ENCODE peak calls at places on chromosomes 6 and 20, in four cellular contexts. One of them, this sample, is unnamed.

GRCh38 chr6:166244353-166245045 is 63.7 kb downstream of the PRR18 start:
- DNase-seq in lower lobe of right lung: no peak
- DNase-seq in neural crest cell: no peak
- DNase-seq in upper lobe of left lung: no peak
- DNase-seq in this sample: no peak

GRCh38 chr6:47736083-47736700 is 37.8 kb downstream of the ADGRF4 start:
- DNase-seq in lower lobe of right lung: no peak
- DNase-seq in neural crest cell: no peak
- DNase-seq in upper lobe of left lung: no peak
- DNase-seq in this sample: no peak

GRCh38 chr6:89268776-89269175 is 46.3 kb downstream of the GABRR2 start:
- DNase-seq in lower lobe of right lung: no peak
- DNase-seq in neural crest cell: no peak
- DNase-seq in upper lobe of left lung: no peak
- DNase-seq in this sample: no peak

GRCh38 chr20:50110141-50111047 is 2.6 kb downstream of the UBE2V1 start:
- DNase-seq in lower lobe of right lung: no peak
- DNase-seq in neural crest cell: no peak
- DNase-seq in upper lobe of left lung: peak
- DNase-seq in this sample: no peak

GRCh38 chr6:137165375-137166246 is 7.8 kb downstream of the IL22RA2 start:
- DNase-seq in lower lobe of right lung: no peak
- DNase-seq in neural crest cell: no peak
- DNase-seq in upper lobe of left lung: no peak
- DNase-seq in this sample: no peak

GRCh38 chr6:165664553-165665383 is 1.7 kb upstream of the PDE10A start:
- DNase-seq in lower lobe of right lung: no peak
- DNase-seq in neural crest cell: no peak
- DNase-seq in upper lobe of left lung: no peak
- DNase-seq in this sample: no peak

GRCh38 chr6:136641166-136641565 is 90.9 kb upstream of the MAP7 start:
- DNase-seq in lower lobe of right lung: no peak
- DNase-seq in neural crest cell: no peak
- DNase-seq in upper lobe of left lung: no peak
- DNase-seq in this sample: no peak

GRCh38 chr6:121951918-121952379 is 447.5 kb upstream of the HSF2 start:
- DNase-seq in lower lobe of right lung: no peak
- DNase-seq in neural crest cell: no peak
- DNase-seq in upper lobe of left lung: no peak
- DNase-seq in this sample: no peak

GRCh38 chr20:4119854-4120209 is 104.5 kb upstream of the RNF24 start:
- DNase-seq in lower lobe of right lung: no peak
- DNase-seq in neural crest cell: no peak
- DNase-seq in upper lobe of left lung: no peak
- DNase-seq in this sample: no peak

GRCh38 chr20:58752565-58752964 is 60.0 kb downstream of the NPEPL1 start:
- DNase-seq in lower lobe of right lung: no peak
- DNase-seq in neural crest cell: no peak
- DNase-seq in upper lobe of left lung: no peak
- DNase-seq in this sample: no peak

GRCh38 chr6:138692978-138693909 is 80.3 kb upstream of the CCDC28A start:
- DNase-seq in lower lobe of right lung: peak
- DNase-seq in neural crest cell: peak
- DNase-seq in upper lobe of left lung: peak
- DNase-seq in this sample: peak

GRCh38 chr6:63644668-63645326 is 9.2 kb downstream of the PHF3 start:
- DNase-seq in lower lobe of right lung: no peak
- DNase-seq in neural crest cell: no peak
- DNase-seq in upper lobe of left lung: peak
- DNase-seq in this sample: no peak

GRCh38 chr20:12597491-12597890 is 411.3 kb upstream of the SPTLC3 start:
- DNase-seq in lower lobe of right lung: no peak
- DNase-seq in neural crest cell: no peak
- DNase-seq in upper lobe of left lung: no peak
- DNase-seq in this sample: no peak

GRCh38 chr20:44097521-44098255 is 89.3 kb downstream of the JPH2 start:
- DNase-seq in lower lobe of right lung: no peak
- DNase-seq in neural crest cell: no peak
- DNase-seq in upper lobe of left lung: no peak
- DNase-seq in this sample: no peak

GRCh38 chr6:135576055-135576454 is 78.5 kb upstream of the AHI1 start:
- DNase-seq in lower lobe of right lung: no peak
- DNase-seq in neural crest cell: no peak
- DNase-seq in upper lobe of left lung: no peak
- DNase-seq in this sample: no peak

GRCh38 chr20:44704551-44704971 is 10.6 kb upstream of the CCN5 start:
- DNase-seq in lower lobe of right lung: no peak
- DNase-seq in neural crest cell: no peak
- DNase-seq in upper lobe of left lung: no peak
- DNase-seq in this sample: no peak

GRCh38 chr20:60236613-60237012 is 278.4 kb downstream of the CDH26 start:
- DNase-seq in lower lobe of right lung: no peak
- DNase-seq in neural crest cell: no peak
- DNase-seq in upper lobe of left lung: no peak
- DNase-seq in this sample: no peak

GRCh38 chr6:41326092-41326491 is 9.3 kb upstream of the NCR2 start:
- DNase-seq in lower lobe of right lung: no peak
- DNase-seq in neural crest cell: no peak
- DNase-seq in upper lobe of left lung: no peak
- DNase-seq in this sample: no peak

GRCh38 chr6:142702501-142703460 is 242.2 kb downstream of the HIVEP2 start:
- DNase-seq in lower lobe of right lung: peak
- DNase-seq in neural crest cell: no peak
- DNase-seq in upper lobe of left lung: peak
- DNase-seq in this sample: no peak

GRCh38 chr6:32558426-32559057 is 28.5 kb upstream of the HLA-DRB5 start:
- DNase-seq in lower lobe of right lung: no peak
- DNase-seq in neural crest cell: no peak
- DNase-seq in upper lobe of left lung: no peak
- DNase-seq in this sample: no peak

GRCh38 chr6:43806041-43806757 is 36.2 kb downstream of the VEGFA start:
- DNase-seq in lower lobe of right lung: no peak
- DNase-seq in neural crest cell: no peak
- DNase-seq in upper lobe of left lung: peak
- DNase-seq in this sample: no peak

GRCh38 chr6:44676826-44677433 is 289.4 kb downstream of the CDC5L start:
- DNase-seq in lower lobe of right lung: no peak
- DNase-seq in neural crest cell: no peak
- DNase-seq in upper lobe of left lung: no peak
- DNase-seq in this sample: no peak

GRCh38 chr20:16580127-16580526 is 6.9 kb upstream of the KIF16B start:
- DNase-seq in lower lobe of right lung: no peak
- DNase-seq in neural crest cell: no peak
- DNase-seq in upper lobe of left lung: no peak
- DNase-seq in this sample: no peak

GRCh38 chr6:81265106-81265505 is 487.4 kb downstream of the TENT5A start:
- DNase-seq in lower lobe of right lung: no peak
- DNase-seq in neural crest cell: no peak
- DNase-seq in upper lobe of left lung: no peak
- DNase-seq in this sample: no peak

GRCh38 chr6:119096683-119097310 is 18.3 kb upstream of the FAM184A start:
- DNase-seq in lower lobe of right lung: no peak
- DNase-seq in neural crest cell: no peak
- DNase-seq in upper lobe of left lung: peak
- DNase-seq in this sample: no peak

GRCh38 chr6:161068296-161068695 is 76.7 kb downstream of the MAP3K4 start:
- DNase-seq in lower lobe of right lung: no peak
- DNase-seq in neural crest cell: no peak
- DNase-seq in upper lobe of left lung: no peak
- DNase-seq in this sample: no peak

GRCh38 chr20:18545566-18545965 is 21.7 kb upstream of the SMIM26 start:
- DNase-seq in lower lobe of right lung: no peak
- DNase-seq in neural crest cell: no peak
- DNase-seq in upper lobe of left lung: no peak
- DNase-seq in this sample: no peak

GRCh38 chr20:53642196-53643030 is 48.8 kb upstream of the ZNF217 start:
- DNase-seq in lower lobe of right lung: no peak
- DNase-seq in neural crest cell: no peak
- DNase-seq in upper lobe of left lung: peak
- DNase-seq in this sample: no peak

GRCh38 chr6:159919011-159919511 is 28.3 kb downstream of the MAS1 start:
- DNase-seq in lower lobe of right lung: no peak
- DNase-seq in neural crest cell: no peak
- DNase-seq in upper lobe of left lung: no peak
- DNase-seq in this sample: no peak

GRCh38 chr6:10033223-10033829 is 381.5 kb downstream of the TFAP2A start:
- DNase-seq in lower lobe of right lung: no peak
- DNase-seq in neural crest cell: no peak
- DNase-seq in upper lobe of left lung: no peak
- DNase-seq in this sample: no peak

GRCh38 chr20:64055893-64056638 is 6.6 kb upstream of the SOX18 start:
- DNase-seq in lower lobe of right lung: peak
- DNase-seq in neural crest cell: no peak
- DNase-seq in upper lobe of left lung: peak
- DNase-seq in this sample: no peak

GRCh38 chr20:64052987-64053840 is 3.8 kb upstream of the SOX18 start:
- DNase-seq in lower lobe of right lung: no peak
- DNase-seq in neural crest cell: no peak
- DNase-seq in upper lobe of left lung: no peak
- DNase-seq in this sample: no peak

GRCh38 chr20:64052326-64052722 is 2.9 kb upstream of the SOX18 start:
- DNase-seq in lower lobe of right lung: no peak
- DNase-seq in neural crest cell: no peak
- DNase-seq in upper lobe of left lung: no peak
- DNase-seq in this sample: no peak

GRCh38 chr20:64055396-64055892 is 6.0 kb upstream of the SOX18 start:
- DNase-seq in lower lobe of right lung: no peak
- DNase-seq in neural crest cell: no peak
- DNase-seq in upper lobe of left lung: no peak
- DNase-seq in this sample: no peak

DNA sequence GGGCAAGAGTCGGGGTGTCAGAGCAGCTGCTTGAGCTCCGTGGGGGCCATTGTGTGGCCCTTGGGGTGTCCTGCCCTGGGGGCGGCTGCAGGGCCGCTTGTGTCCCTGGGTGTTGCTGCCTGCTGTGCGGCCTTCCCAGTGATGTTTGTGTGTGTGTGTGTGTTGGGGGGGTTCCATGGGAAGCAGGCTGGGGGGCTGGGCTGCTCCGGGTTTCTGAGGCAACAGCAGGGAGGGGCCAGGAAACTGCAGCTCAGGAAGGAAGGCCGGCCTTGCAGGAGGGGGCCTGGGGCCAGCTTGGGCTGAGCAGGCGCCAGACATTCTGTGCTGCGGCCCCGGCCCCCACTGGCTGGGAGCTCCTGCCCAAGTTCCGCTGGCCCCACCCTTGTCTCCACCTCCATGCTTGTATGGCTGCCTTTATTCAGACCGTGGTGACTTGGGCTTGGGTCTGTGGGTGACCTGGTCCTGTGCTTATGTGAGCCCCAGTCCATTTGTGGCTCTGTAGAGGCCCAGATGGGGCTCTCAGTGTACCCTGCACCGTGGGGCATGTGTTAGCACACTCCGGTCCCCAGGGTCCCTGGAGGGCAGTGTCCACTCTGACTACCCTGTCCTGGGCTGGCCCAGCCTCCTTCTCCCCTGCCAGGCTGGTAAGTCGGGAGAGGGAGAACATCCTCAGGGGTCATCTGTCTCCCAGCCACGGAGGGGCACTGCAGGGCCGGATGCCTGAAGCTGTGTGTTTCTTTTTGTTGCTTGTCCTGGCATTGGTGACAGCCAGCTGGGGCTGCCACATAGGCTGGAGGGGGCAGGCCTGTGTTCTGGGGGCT is 4.6 kb upstream of the SOX18 start:
- DNase-seq in lower lobe of right lung: peak
- DNase-seq in neural crest cell: no peak
- DNase-seq in upper lobe of left lung: peak
- DNase-seq in this sample: no peak
- TF ChIP-seq CTCF in lower lobe of right lung: peak
- TF ChIP-seq CTCF in neural crest cell: no peak
- TF ChIP-seq CTCF in upper lobe of left lung: no peak
- TF ChIP-seq CTCF in this sample: peak

GRCh38 chr6:3848925-3849605 is at the start of gene FAM50B:
- DNase-seq in lower lobe of right lung: peak
- DNase-seq in neural crest cell: peak
- DNase-seq in upper lobe of left lung: peak
- DNase-seq in this sample: peak
- TF ChIP-seq CTCF in lower lobe of right lung: peak
- TF ChIP-seq CTCF in neural crest cell: peak
- TF ChIP-seq CTCF in upper lobe of left lung: peak
- TF ChIP-seq CTCF in this sample: peak

GRCh38 chr6:19210849-19211590 is 626.1 kb upstream of the ID4 start:
- DNase-seq in lower lobe of right lung: no peak
- DNase-seq in neural crest cell: peak
- DNase-seq in upper lobe of left lung: no peak
- DNase-seq in this sample: no peak
- TF ChIP-seq CTCF in lower lobe of right lung: no peak
- TF ChIP-seq CTCF in neural crest cell: peak
- TF ChIP-seq CTCF in upper lobe of left lung: no peak
- TF ChIP-seq CTCF in this sample: peak

DNA sequence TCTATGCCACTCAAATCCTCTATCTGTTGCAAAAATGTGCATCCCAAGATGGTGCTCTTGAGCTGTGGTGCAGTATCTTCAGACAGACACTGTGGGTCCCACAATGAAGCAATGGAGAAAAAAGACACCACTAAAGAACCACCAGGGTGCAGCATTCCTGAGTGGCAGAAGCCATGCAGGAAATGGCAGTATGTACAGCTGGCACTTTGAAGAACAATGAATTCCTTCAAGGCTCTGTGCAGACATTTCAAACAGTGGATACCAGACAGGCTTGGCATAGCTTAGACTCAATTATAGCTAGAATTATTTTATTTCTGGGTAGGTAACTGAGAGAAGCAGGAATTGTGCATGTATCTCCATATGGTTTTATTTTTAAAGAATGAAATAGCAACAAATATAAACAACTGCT is 24.0 kb upstream of the HDAC2 start:
- DNase-seq in lower lobe of right lung: no peak
- DNase-seq in neural crest cell: peak
- DNase-seq in upper lobe of left lung: peak
- DNase-seq in this sample: no peak
- TF ChIP-seq CTCF in lower lobe of right lung: peak
- TF ChIP-seq CTCF in neural crest cell: peak
- TF ChIP-seq CTCF in upper lobe of left lung: peak
- TF ChIP-seq CTCF in this sample: peak

GRCh38 chr6:54737247-54737646 is 109.3 kb upstream of the FAM83B start:
- DNase-seq in lower lobe of right lung: no peak
- DNase-seq in neural crest cell: no peak
- DNase-seq in upper lobe of left lung: no peak
- DNase-seq in this sample: no peak
- TF ChIP-seq CTCF in lower lobe of right lung: no peak
- TF ChIP-seq CTCF in neural crest cell: peak
- TF ChIP-seq CTCF in upper lobe of left lung: no peak
- TF ChIP-seq CTCF in this sample: peak

GRCh38 chr20:64158346-64159285 is 5.6 kb upstream of the MYT1 start:
- DNase-seq in lower lobe of right lung: peak
- DNase-seq in neural crest cell: no peak
- DNase-seq in upper lobe of left lung: no peak
- DNase-seq in this sample: no peak
- TF ChIP-seq CTCF in lower lobe of right lung: no peak
- TF ChIP-seq CTCF in neural crest cell: no peak
- TF ChIP-seq CTCF in upper lobe of left lung: no peak
- TF ChIP-seq CTCF in this sample: no peak

GRCh38 chr6:50062051-50062450 is 12.3 kb upstream of the DEFB112 start:
- DNase-seq in lower lobe of right lung: no peak
- DNase-seq in neural crest cell: no peak
- DNase-seq in upper lobe of left lung: no peak
- DNase-seq in this sample: no peak
- TF ChIP-seq CTCF in lower lobe of right lung: no peak
- TF ChIP-seq CTCF in neural crest cell: peak
- TF ChIP-seq CTCF in upper lobe of left lung: no peak
- TF ChIP-seq CTCF in this sample: peak

GRCh38 chr6:12291785-12292604 is 1.8 kb downstream of the EDN1 start:
- DNase-seq in lower lobe of right lung: no peak
- DNase-seq in neural crest cell: no peak
- DNase-seq in upper lobe of left lung: peak
- DNase-seq in this sample: no peak
- TF ChIP-seq CTCF in lower lobe of right lung: no peak
- TF ChIP-seq CTCF in neural crest cell: no peak
- TF ChIP-seq CTCF in upper lobe of left lung: no peak
- TF ChIP-seq CTCF in this sample: peak